ENCODE peak calls at places on chromosomes 2 and 18, in six cellular contexts. U is right cardiac atrium; H is effector memory CD4-positive, alpha-beta T cell; B is heart left ventricle; P is mucosa of descending colon; I is CD4-positive, CD25-positive, alpha-beta regulatory T cell. G is an unnamed sample.

GRCh38 chr2:109369671-109370191 is 240.7 kb downstream of the SH3RF3 start:
- DNase-seq in U (no peak), H (no peak), B (no peak), P (no peak), I (no peak), G (no peak)

GRCh38 chr2:65420712-65421431 is 11.5 kb downstream of the SPRED2 start:
- DNase-seq in U (no peak), H (no peak), B (no peak), P (peak; percentile 40), I (no peak), G (no peak)

GRCh38 chr2:86383844-86384243 is 46.4 kb upstream of the REEP1 start:
- DNase-seq in U (no peak), H (no peak), B (no peak), P (no peak), I (no peak), G (no peak)

GRCh38 chr2:3981446-3981845 is 278.1 kb downstream of the DCDC2C start:
- DNase-seq in U (no peak), H (no peak), B (no peak), P (no peak), I (no peak), G (no peak)

GRCh38 chr2:71277536-71278103 is 50.7 kb upstream of the PAIP2B start:
- DNase-seq in U (peak; percentile 82), H (no peak), B (peak; percentile 63), P (peak; percentile 26), I (no peak), G (no peak)

GRCh38 chr18:8842506-8842905 is 137.2 kb downstream of the MTCL1 start:
- DNase-seq in U (no peak), H (no peak), B (no peak), P (no peak), I (no peak), G (no peak)

GRCh38 chr2:149544692-149545091 is 42.9 kb downstream of the MMADHC start:
- DNase-seq in U (no peak), H (no peak), B (no peak), P (no peak), I (no peak), G (no peak)

GRCh38 chr18:13219576-13219975 is 1.0 kb downstream of the LDLRAD4 start:
- DNase-seq in U (no peak), H (no peak), B (no peak), P (no peak), I (no peak), G (no peak)

GRCh38 chr2:70919672-70920366 is 15.9 kb upstream of the ATP6V1B1 start:
- DNase-seq in U (peak; percentile 89), H (peak; percentile 25), B (peak; percentile 82), P (peak; percentile 91), I (peak; percentile 29), G (peak; percentile 9)

GRCh38 chr2:44700824-44701223 is 240.7 kb upstream of the SIX3 start:
- DNase-seq in U (no peak), H (no peak), B (no peak), P (no peak), I (no peak), G (no peak)

GRCh38 chr2:234304945-234305344 is 191.9 kb downstream of the ARL4C start:
- DNase-seq in U (no peak), H (no peak), B (no peak), P (no peak), I (no peak), G (no peak)

GRCh38 chr2:172439509-172439860 is 12.1 kb downstream of the ITGA6 start:
- DNase-seq in U (no peak), H (no peak), B (no peak), P (no peak), I (no peak), G (no peak)

GRCh38 chr2:156486175-156486574 is 50.0 kb downstream of the GPD2 start:
- DNase-seq in U (no peak), H (no peak), B (no peak), P (no peak), I (no peak), G (no peak)

GRCh38 chr2:28134262-28134812 is 243.8 kb downstream of the BABAM2 start:
- DNase-seq in U (no peak), H (no peak), B (no peak), P (peak; percentile 85), I (no peak), G (no peak)

GRCh38 chr2:62149708-62150107 is 46.2 kb upstream of the B3GNT2 start:
- DNase-seq in U (no peak), H (no peak), B (no peak), P (no peak), I (no peak), G (no peak)

GRCh38 chr2:120825370-120826259 is 89.9 kb downstream of the GLI2 start:
- DNase-seq in U (peak; percentile 90), H (no peak), B (no peak), P (peak; percentile 24), I (no peak), G (no peak)

GRCh38 chr2:240920783-240921231 is 14.7 kb downstream of the CROCC2 start:
- DNase-seq in U (peak; percentile 61), H (no peak), B (peak; percentile 17), P (peak; percentile 0), I (no peak), G (no peak)

GRCh38 chr2:117056376-117056748 is 758.1 kb upstream of the DDX18 start:
- DNase-seq in U (no peak), H (no peak), B (no peak), P (no peak), I (no peak), G (no peak)
- H3K9me3 ChIP-seq in U (no peaks in the 10 kb centered on the region), H (no peaks in the 10 kb centered on the region), B (no peaks in the 10 kb centered on the region), P (no peaks in the 10 kb centered on the region), I (peaks cover 11% of the 10 kb centered on the region), G (peaks cover 21% of the 10 kb centered on the region)

DNA sequence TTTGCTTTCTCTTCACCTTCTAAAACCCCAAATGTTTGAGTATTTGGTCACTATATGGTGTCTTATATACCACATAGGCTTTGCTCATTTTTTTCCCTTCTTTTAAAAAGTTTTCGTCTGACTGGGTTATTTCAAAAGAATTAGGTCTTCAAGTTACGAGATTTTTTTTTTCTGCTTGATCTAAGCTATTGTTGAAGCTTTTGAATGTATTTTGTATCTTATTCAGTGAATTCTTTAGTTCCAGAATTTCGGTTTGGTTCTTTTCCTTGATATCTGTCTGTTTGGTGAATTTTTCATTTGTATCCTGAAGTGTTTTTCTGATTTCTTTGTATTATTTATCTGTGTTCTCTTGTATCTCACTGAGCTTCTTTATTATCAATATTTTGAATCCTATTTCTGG is 93.5 kb downstream of the ARL6IP6 start:
- DNase-seq in U (no peak), H (no peak), B (no peak), P (no peak), I (no peak), G (no peak)
- H3K9me3 ChIP-seq in U (no peaks in the 10 kb centered on the region), H (no peaks in the 10 kb centered on the region), B (peaks cover 8% of the 10 kb centered on the region), P (peaks cover 12% of the 10 kb centered on the region), I (peaks cover 4% of the 10 kb centered on the region), G (no peaks in the 10 kb centered on the region)

GRCh38 chr18:35306588-35307250 is 16.7 kb upstream of the ZSCAN30 start:
- DNase-seq in U (no peak), H (no peak), B (no peak), P (no peak), I (no peak), G (no peak)
- H3K9me3 ChIP-seq in U (peaks cover 4% of the 10 kb centered on the region), H (peaks cover 62% of the 10 kb centered on the region), B (peaks cover 100% of the 10 kb centered on the region), P (peaks cover 98% of the 10 kb centered on the region), I (peaks cover 95% of the 10 kb centered on the region), G (peaks cover 78% of the 10 kb centered on the region)

GRCh38 chr2:133090358-133090757 is 420.4 kb upstream of the LYPD1 start:
- DNase-seq in U (no peak), H (no peak), B (no peak), P (no peak), I (no peak), G (no peak)

GRCh38 chr2:133097666-133098065 is 427.7 kb upstream of the LYPD1 start:
- DNase-seq in U (no peak), H (no peak), B (no peak), P (no peak), I (no peak), G (no peak)

DNA sequence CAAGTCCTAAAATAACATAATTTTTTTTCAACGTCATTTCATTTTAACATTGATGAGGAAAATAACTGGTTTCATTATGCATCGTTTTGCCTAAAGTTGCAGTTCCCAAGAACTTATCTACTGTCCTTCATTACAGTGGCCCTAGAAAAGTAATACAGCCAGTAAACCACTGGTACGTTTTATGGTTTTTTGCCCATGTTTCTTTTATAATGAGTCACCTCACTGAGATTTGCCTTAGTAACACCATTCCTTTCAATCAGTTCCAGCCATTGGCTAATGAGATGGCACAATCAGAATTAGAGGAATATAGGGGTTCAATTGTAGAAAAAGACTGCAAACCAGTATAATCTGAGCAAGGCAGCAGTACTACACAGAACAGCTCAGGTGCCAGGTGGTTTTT is 422.6 kb upstream of the LYPD1 start:
- DNase-seq in U (no peak), H (no peak), B (no peak), P (no peak), I (no peak), G (no peak)
- H3K9me3 ChIP-seq in U (no peaks in the 10 kb centered on the region), H (no peaks in the 10 kb centered on the region), B (no peaks in the 10 kb centered on the region), P (no peaks in the 10 kb centered on the region), I (peaks cover 4% of the 10 kb centered on the region), G (no peaks in the 10 kb centered on the region)

DNA sequence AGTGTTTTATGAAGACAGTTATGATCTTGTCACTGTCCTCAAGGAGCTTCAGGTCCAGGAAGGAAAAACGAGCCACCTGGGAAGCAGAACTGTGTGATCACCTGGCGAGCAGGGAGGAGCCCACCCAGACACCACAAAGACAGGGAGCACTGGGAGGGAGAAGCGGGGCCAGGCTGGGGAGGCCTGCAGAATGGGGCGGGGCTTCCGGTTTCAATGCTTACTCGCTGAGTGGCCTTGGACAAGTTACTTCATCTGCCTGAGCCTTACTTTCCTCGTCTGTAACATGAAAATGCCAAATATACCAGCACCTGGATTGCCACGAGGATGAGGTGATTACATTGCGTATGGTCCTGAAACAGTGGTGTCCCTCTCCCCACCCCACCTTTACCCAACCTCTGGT is 227.5 kb downstream of the ANKRD30B start:
- DNase-seq in U (no peak), H (no peak), B (no peak), P (no peak), I (no peak), G (no peak)
- H3K9me3 ChIP-seq in U (no peaks in the 10 kb centered on the region), H (no peaks in the 10 kb centered on the region), B (no peaks in the 10 kb centered on the region), P (no peaks in the 10 kb centered on the region), I (no peaks in the 10 kb centered on the region), G (no peaks in the 10 kb centered on the region)

G was measured in esophagus squamous epithelium.